ENCODE peak calls at places on chromosomes 1 and 21, in nine cellular contexts. One of them, this sample, is unnamed.

GRCh38 chr1:155037851-155038441 is 4.3 kb downstream of the DCST1 start:
- DNase-seq in MM.1S: no peak
- DNase-seq in GM23248: no peak
- DNase-seq in hepatocyte: no peak
- DNase-seq in fibroblast of lung: no peak
- DNase-seq in astrocyte: no peak
- DNase-seq in mammary epithelial cell: no peak
- DNase-seq in PC-9: peak; percentile 53
- DNase-seq in SK-N-MC: no peak
- DNase-seq in this sample: no peak

GRCh38 chr21:31913191-31913608 is 40.4 kb downstream of the HUNK start:
- DNase-seq in MM.1S: no peak
- DNase-seq in GM23248: no peak
- DNase-seq in hepatocyte: no peak
- DNase-seq in fibroblast of lung: no peak
- DNase-seq in astrocyte: no peak
- DNase-seq in mammary epithelial cell: no peak
- DNase-seq in PC-9: no peak
- DNase-seq in SK-N-MC: no peak
- DNase-seq in this sample: no peak

GRCh38 chr1:79982218-79982617 is 975.7 kb upstream of the ADGRL4 start:
- DNase-seq in MM.1S: peak; percentile 8
- DNase-seq in GM23248: peak; percentile 59
- DNase-seq in hepatocyte: peak; percentile 36
- DNase-seq in fibroblast of lung: peak; percentile 88
- DNase-seq in astrocyte: peak; percentile 84
- DNase-seq in mammary epithelial cell: no peak
- DNase-seq in PC-9: no peak
- DNase-seq in SK-N-MC: peak; percentile 18
- DNase-seq in this sample: peak; percentile 87

GRCh38 chr1:205312866-205313680 is 8.5 kb downstream of the NUAK2 start:
- DNase-seq in MM.1S: peak; percentile 42
- DNase-seq in GM23248: no peak
- DNase-seq in hepatocyte: no peak
- DNase-seq in fibroblast of lung: no peak
- DNase-seq in astrocyte: no peak
- DNase-seq in mammary epithelial cell: no peak
- DNase-seq in PC-9: no peak
- DNase-seq in SK-N-MC: no peak
- DNase-seq in this sample: no peak

GRCh38 chr1:184900507-184900906 is 73.8 kb downstream of the NIBAN1 start:
- DNase-seq in MM.1S: no peak
- DNase-seq in GM23248: no peak
- DNase-seq in hepatocyte: no peak
- DNase-seq in fibroblast of lung: no peak
- DNase-seq in astrocyte: no peak
- DNase-seq in mammary epithelial cell: no peak
- DNase-seq in PC-9: no peak
- DNase-seq in SK-N-MC: no peak
- DNase-seq in this sample: no peak

GRCh38 chr1:204455831-204456145 is 38.8 kb downstream of the PIK3C2B start:
- DNase-seq in MM.1S: no peak
- DNase-seq in GM23248: no peak
- DNase-seq in hepatocyte: no peak
- DNase-seq in fibroblast of lung: no peak
- DNase-seq in astrocyte: no peak
- DNase-seq in mammary epithelial cell: no peak
- DNase-seq in PC-9: no peak
- DNase-seq in SK-N-MC: no peak
- DNase-seq in this sample: no peak

GRCh38 chr1:242086093-242086492 is 87.2 kb upstream of the MAP1LC3C start:
- DNase-seq in MM.1S: no peak
- DNase-seq in GM23248: no peak
- DNase-seq in hepatocyte: no peak
- DNase-seq in fibroblast of lung: no peak
- DNase-seq in astrocyte: no peak
- DNase-seq in mammary epithelial cell: no peak
- DNase-seq in PC-9: no peak
- DNase-seq in SK-N-MC: no peak
- DNase-seq in this sample: no peak

GRCh38 chr1:227880342-227880924 is 65.0 kb downstream of the PRSS38 start:
- DNase-seq in MM.1S: no peak
- DNase-seq in GM23248: no peak
- DNase-seq in hepatocyte: no peak
- DNase-seq in fibroblast of lung: no peak
- DNase-seq in astrocyte: no peak
- DNase-seq in mammary epithelial cell: no peak
- DNase-seq in PC-9: no peak
- DNase-seq in SK-N-MC: no peak
- DNase-seq in this sample: no peak

DNA sequence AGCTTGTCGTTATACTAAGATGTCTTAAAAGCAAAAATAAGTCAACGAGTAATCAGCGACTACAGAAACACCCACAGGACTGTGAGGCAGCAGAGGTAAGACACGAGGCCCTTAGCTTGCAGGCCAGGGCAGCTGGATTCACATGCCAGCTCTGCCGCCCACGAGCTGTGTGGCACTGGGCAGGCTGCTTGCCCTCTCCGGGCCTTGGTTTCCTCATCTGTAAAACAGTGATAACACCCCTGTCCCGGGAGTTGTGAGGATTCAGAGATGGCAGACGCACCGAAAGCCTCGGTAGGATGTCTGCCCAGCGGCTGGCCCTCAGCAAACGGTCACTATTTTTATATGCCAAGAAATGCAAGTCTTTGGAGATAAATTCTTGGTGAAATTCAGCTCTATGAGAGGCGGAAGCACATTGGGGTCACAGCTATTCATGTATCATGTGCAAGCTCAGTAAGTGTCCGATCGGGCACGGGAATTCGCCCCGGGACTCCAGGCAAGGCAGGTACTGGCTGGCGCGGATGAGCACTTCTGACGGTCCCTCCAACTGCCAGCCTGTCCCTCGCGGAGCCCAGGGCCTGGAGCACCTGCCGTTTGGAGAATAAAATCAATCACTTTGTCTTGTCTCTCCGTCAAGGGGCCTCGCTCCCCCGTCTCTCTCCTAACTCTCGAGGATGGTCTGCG is 1.1 kb downstream of the C2CD2 start:
- DNase-seq in MM.1S: no peak
- DNase-seq in GM23248: no peak
- DNase-seq in hepatocyte: no peak
- DNase-seq in fibroblast of lung: no peak
- DNase-seq in astrocyte: no peak
- DNase-seq in mammary epithelial cell: peak; percentile 24
- DNase-seq in PC-9: no peak
- DNase-seq in SK-N-MC: no peak
- DNase-seq in this sample: peak; percentile 32
- TF ChIP-seq EZH2 in MM.1S: no peak
- TF ChIP-seq EZH2 in GM23248: no peak
- TF ChIP-seq EZH2 in hepatocyte: no peak
- TF ChIP-seq EZH2 in fibroblast of lung: no peak
- TF ChIP-seq EZH2 in astrocyte: no peak
- TF ChIP-seq EZH2 in mammary epithelial cell: no peak
- TF ChIP-seq EZH2 in PC-9: no peak
- TF ChIP-seq EZH2 in SK-N-MC: no peak
- TF ChIP-seq EZH2 in this sample: no peak

GRCh38 chr1:118985611-118986290 is 2.4 kb downstream of the TBX15 start:
- DNase-seq in MM.1S: no peak
- DNase-seq in GM23248: peak; percentile 74
- DNase-seq in hepatocyte: no peak
- DNase-seq in fibroblast of lung: no peak
- DNase-seq in astrocyte: no peak
- DNase-seq in mammary epithelial cell: no peak
- DNase-seq in PC-9: no peak
- DNase-seq in SK-N-MC: no peak
- DNase-seq in this sample: no peak

GRCh38 chr1:118988186-118989005 is at the start of gene TBX15:
- DNase-seq in MM.1S: no peak
- DNase-seq in GM23248: peak; percentile 78
- DNase-seq in hepatocyte: no peak
- DNase-seq in fibroblast of lung: no peak
- DNase-seq in astrocyte: no peak
- DNase-seq in mammary epithelial cell: no peak
- DNase-seq in PC-9: no peak
- DNase-seq in SK-N-MC: no peak
- DNase-seq in this sample: no peak

GRCh38 chr1:118986291-118986838 is 1.8 kb downstream of the TBX15 start:
- DNase-seq in MM.1S: no peak
- DNase-seq in GM23248: peak; percentile 77
- DNase-seq in hepatocyte: no peak
- DNase-seq in fibroblast of lung: no peak
- DNase-seq in astrocyte: no peak
- DNase-seq in mammary epithelial cell: no peak
- DNase-seq in PC-9: no peak
- DNase-seq in SK-N-MC: peak; percentile 8
- DNase-seq in this sample: no peak

GRCh38 chr1:118987431-118988185 is 535 bp downstream of the TBX15 start:
- DNase-seq in MM.1S: no peak
- DNase-seq in GM23248: peak; percentile 82
- DNase-seq in hepatocyte: peak; percentile 66
- DNase-seq in fibroblast of lung: no peak
- DNase-seq in astrocyte: no peak
- DNase-seq in mammary epithelial cell: no peak
- DNase-seq in PC-9: no peak
- DNase-seq in SK-N-MC: no peak
- DNase-seq in this sample: no peak

DNA sequence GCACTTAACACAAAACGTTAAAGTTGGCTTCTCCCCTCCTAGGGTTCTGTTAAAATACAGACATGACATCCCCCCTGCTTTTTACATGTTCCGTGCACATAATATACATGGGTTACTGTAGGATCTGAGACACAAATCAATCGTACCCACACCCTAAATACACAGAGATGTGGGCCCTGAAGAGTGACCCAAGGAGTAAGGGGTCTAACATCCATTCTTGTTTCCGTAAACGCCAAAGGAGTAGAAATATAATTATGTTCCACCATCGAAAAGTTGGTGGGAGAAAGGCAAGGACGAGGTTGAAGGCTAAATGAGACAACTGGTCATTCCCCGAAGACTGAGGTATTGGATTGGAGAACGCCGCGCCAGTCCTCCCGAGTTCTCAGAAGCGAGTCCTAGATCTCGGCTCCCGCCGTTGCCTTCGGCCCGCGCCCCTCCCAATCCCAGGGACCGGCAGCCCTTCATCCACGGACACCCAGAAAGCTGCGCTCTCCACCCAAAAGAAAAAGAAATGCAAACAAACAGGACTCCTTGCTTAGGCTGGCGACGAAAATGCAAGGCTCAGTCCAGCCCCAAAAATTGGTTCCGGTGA is 1.2 kb downstream of the TBX15 start:
- DNase-seq in MM.1S: no peak
- DNase-seq in GM23248: peak; percentile 62
- DNase-seq in hepatocyte: no peak
- DNase-seq in fibroblast of lung: no peak
- DNase-seq in astrocyte: no peak
- DNase-seq in mammary epithelial cell: no peak
- DNase-seq in PC-9: no peak
- DNase-seq in SK-N-MC: no peak
- DNase-seq in this sample: no peak
- TF ChIP-seq EZH2 in MM.1S: no peak
- TF ChIP-seq EZH2 in GM23248: no peak
- TF ChIP-seq EZH2 in hepatocyte: no peak
- TF ChIP-seq EZH2 in fibroblast of lung: peak; percentile 57
- TF ChIP-seq EZH2 in astrocyte: peak; percentile 51
- TF ChIP-seq EZH2 in mammary epithelial cell: no peak
- TF ChIP-seq EZH2 in PC-9: no peak
- TF ChIP-seq EZH2 in SK-N-MC: no peak
- TF ChIP-seq EZH2 in this sample: peak; percentile 85

DNA sequence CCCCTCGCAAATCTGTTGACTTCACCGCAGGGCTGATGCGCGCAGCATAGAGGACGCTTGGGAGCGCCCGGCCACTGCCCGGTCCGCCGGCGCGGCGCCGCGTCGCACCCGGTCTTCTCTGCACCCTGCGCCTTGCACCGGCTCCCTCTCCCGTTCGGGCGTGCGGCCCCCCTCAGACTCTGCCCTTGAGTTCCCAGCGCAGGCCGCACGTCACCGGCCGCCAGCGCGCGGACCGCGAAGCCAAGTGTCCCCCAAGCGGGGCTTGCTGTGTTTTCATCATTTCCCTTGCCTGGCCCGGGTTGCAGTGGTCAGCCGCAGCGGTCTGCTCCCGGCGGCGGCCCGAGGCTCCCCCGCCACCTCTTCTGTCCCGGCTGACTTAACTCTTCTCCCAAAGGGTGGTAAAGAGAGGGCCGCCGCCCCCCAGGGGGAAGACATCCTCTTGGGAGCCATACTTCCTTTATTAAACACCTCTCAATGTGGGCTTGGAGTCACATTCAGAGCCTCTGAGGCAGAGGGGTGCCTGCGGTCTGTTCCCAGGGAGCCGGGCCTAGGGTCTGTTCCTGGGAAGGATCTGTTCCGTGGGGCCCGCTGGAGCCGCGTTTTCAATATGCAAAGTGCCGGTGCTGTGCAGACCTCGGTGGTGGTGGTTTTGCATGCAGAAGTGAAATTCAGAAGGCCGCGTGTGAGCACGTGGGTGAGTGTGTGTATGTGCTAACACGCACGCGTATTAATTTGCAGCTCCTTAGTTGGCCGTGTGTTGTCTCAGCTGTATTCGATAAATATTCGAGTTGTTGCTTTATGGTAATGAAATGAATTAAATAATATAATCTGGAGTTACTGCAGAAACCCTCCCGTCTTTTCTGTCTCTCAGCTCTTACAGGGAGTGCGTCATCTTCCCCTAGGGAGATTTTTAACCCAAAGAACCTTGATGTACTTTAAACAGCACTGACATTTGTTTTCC is 17.6 kb downstream of the PBX1 start:
- DNase-seq in MM.1S: no peak
- DNase-seq in GM23248: no peak
- DNase-seq in hepatocyte: no peak
- DNase-seq in fibroblast of lung: peak; percentile 64
- DNase-seq in astrocyte: no peak
- DNase-seq in mammary epithelial cell: no peak
- DNase-seq in PC-9: no peak
- DNase-seq in SK-N-MC: no peak
- DNase-seq in this sample: no peak
- TF ChIP-seq EZH2 in MM.1S: no peak
- TF ChIP-seq EZH2 in GM23248: no peak
- TF ChIP-seq EZH2 in hepatocyte: no peak
- TF ChIP-seq EZH2 in fibroblast of lung: no peak
- TF ChIP-seq EZH2 in astrocyte: no peak
- TF ChIP-seq EZH2 in mammary epithelial cell: no peak
- TF ChIP-seq EZH2 in PC-9: no peak
- TF ChIP-seq EZH2 in SK-N-MC: no peak
- TF ChIP-seq EZH2 in this sample: no peak

GRCh38 chr1:226737819-226738420 is 1.2 kb downstream of the ITPKB start:
- DNase-seq in MM.1S: peak; percentile 58
- DNase-seq in GM23248: peak; percentile 69
- DNase-seq in hepatocyte: peak; percentile 64
- DNase-seq in fibroblast of lung: peak; percentile 51
- DNase-seq in astrocyte: no peak
- DNase-seq in mammary epithelial cell: peak; percentile 61
- DNase-seq in PC-9: no peak
- DNase-seq in SK-N-MC: no peak
- DNase-seq in this sample: peak; percentile 59

GRCh38 chr1:226738421-226738994 is 574 bp downstream of the ITPKB start:
- DNase-seq in MM.1S: peak; percentile 63
- DNase-seq in GM23248: peak; percentile 65
- DNase-seq in hepatocyte: peak; percentile 58
- DNase-seq in fibroblast of lung: peak; percentile 44
- DNase-seq in astrocyte: no peak
- DNase-seq in mammary epithelial cell: peak; percentile 42
- DNase-seq in PC-9: no peak
- DNase-seq in SK-N-MC: no peak
- DNase-seq in this sample: peak; percentile 48

GRCh38 chr1:226735576-226735975 is 3.5 kb downstream of the ITPKB start:
- DNase-seq in MM.1S: peak; percentile 5
- DNase-seq in GM23248: no peak
- DNase-seq in hepatocyte: no peak
- DNase-seq in fibroblast of lung: no peak
- DNase-seq in astrocyte: no peak
- DNase-seq in mammary epithelial cell: no peak
- DNase-seq in PC-9: no peak
- DNase-seq in SK-N-MC: no peak
- DNase-seq in this sample: no peak

GRCh38 chr1:226736001-226736907 is 2.8 kb downstream of the ITPKB start:
- DNase-seq in MM.1S: no peak
- DNase-seq in GM23248: no peak
- DNase-seq in hepatocyte: no peak
- DNase-seq in fibroblast of lung: no peak
- DNase-seq in astrocyte: no peak
- DNase-seq in mammary epithelial cell: no peak
- DNase-seq in PC-9: no peak
- DNase-seq in SK-N-MC: no peak
- DNase-seq in this sample: no peak

GRCh38 chr1:226736908-226737818 is 1.9 kb downstream of the ITPKB start:
- DNase-seq in MM.1S: peak; percentile 46
- DNase-seq in GM23248: peak; percentile 68
- DNase-seq in hepatocyte: peak; percentile 71
- DNase-seq in fibroblast of lung: peak; percentile 51
- DNase-seq in astrocyte: no peak
- DNase-seq in mammary epithelial cell: peak; percentile 10
- DNase-seq in PC-9: no peak
- DNase-seq in SK-N-MC: no peak
- DNase-seq in this sample: peak; percentile 50
- TF ChIP-seq EZH2 in MM.1S: no peak
- TF ChIP-seq EZH2 in GM23248: no peak
- TF ChIP-seq EZH2 in hepatocyte: no peak
- TF ChIP-seq EZH2 in fibroblast of lung: no peak
- TF ChIP-seq EZH2 in astrocyte: no peak
- TF ChIP-seq EZH2 in mammary epithelial cell: no peak
- TF ChIP-seq EZH2 in PC-9: no peak
- TF ChIP-seq EZH2 in SK-N-MC: no peak
- TF ChIP-seq EZH2 in this sample: no peak

This sample was measured in endothelial cell of umbilical vein.